ENCODE peak calls at places on chromosome 22, in seven cellular contexts. I, G, N, V, B, J and T are unnamed samples.

GRCh38 chr22:17944205-17944725 is 80.1 kb downstream of the MICAL3 start:
- DNase-seq in I (no peak), G (no peak), N (no peak), V (no peak), B (peak), J (no peak), T (no peak)

GRCh38 chr22:33920927-33921575 is 775 bp upstream of the LARGE1 start:
- DNase-seq in I (peak), G (peak), N (peak), V (peak), B (peak), J (peak), T (peak)

GRCh38 chr22:24830205-24830979 is 24.4 kb downstream of the SGSM1 start:
- DNase-seq in I (no peak), G (no peak), N (no peak), V (no peak), B (no peak), J (no peak), T (no peak)

GRCh38 chr22:19951351-19951750 is 9.7 kb upstream of the TXNRD2 start:
- DNase-seq in I (no peak), G (no peak), N (no peak), V (no peak), B (no peak), J (no peak), T (no peak)

GRCh38 chr22:26367402-26368245 is 61.4 kb upstream of the ASPHD2 start:
- DNase-seq in I (peak), G (peak), N (no peak), V (peak), B (no peak), J (peak), T (no peak)

GRCh38 chr22:33658775-33659174 is 261.5 kb downstream of the LARGE1 start:
- DNase-seq in I (no peak), G (no peak), N (no peak), V (no peak), B (no peak), J (no peak), T (no peak)

GRCh38 chr22:50012201-50013181 is at the start of gene IL17REL:
- DNase-seq in I (peak), G (peak), N (no peak), V (no peak), B (no peak), J (no peak), T (no peak)

GRCh38 chr22:17742528-17742902 is 31.8 kb downstream of the BID start:
- DNase-seq in I (no peak), G (peak), N (peak), V (peak), B (peak), J (peak), T (peak)

GRCh38 chr22:36419177-36419911 is 31.6 kb upstream of the MYH9 start:
- DNase-seq in I (no peak), G (peak), N (peak), V (peak), B (peak), J (no peak), T (no peak)

GRCh38 chr22:40116496-40117200 is 61.1 kb upstream of the TNRC6B start:
- DNase-seq in I (no peak), G (no peak), N (no peak), V (no peak), B (no peak), J (no peak), T (no peak)

GRCh38 chr22:30253205-30253852 is 6.8 kb upstream of the LIF start:
- DNase-seq in I (no peak), G (no peak), N (no peak), V (peak), B (no peak), J (no peak), T (peak)